ENCODE peak calls at places on chromosome 22, in ten cellular contexts. W is progenitor cell of endocrine pancreas; F is activated CD8-positive, alpha-beta T cell treated with anti-CD3 and anti-CD28 coated beads for 36 hours; G is AG10803; B is heart left ventricle; O is omental fat pad; D is MCF 10A; H is upper lobe of right lung; K is uterus; P is breast epithelium. J is an unnamed sample.

GRCh38 chr22:49404576-49405199 is 423.0 kb downstream of the BRD1 start:
- DNase-seq in W (no peak), F (no peak), G (no peak), B (no peak), O (no peak), D (no peak), H (no peak), K (no peak), P (peak), J (no peak)

GRCh38 chr22:29129644-29130201 is 56.9 kb downstream of the KREMEN1 start:
- DNase-seq in W (no peak), F (no peak), G (no peak), B (peak), O (no peak), D (no peak), H (no peak), K (no peak), P (no peak), J (no peak)

GRCh38 chr22:20531404-20532181 is 24.2 kb downstream of the MED15 start:
- DNase-seq in W (no peak), F (no peak), G (peak), B (peak), O (no peak), D (peak), H (peak), K (peak), P (no peak), J (no peak)

GRCh38 chr22:24154826-24155225 is 26.5 kb upstream of the SUSD2 start:
- DNase-seq in W (no peak), F (no peak), G (no peak), B (no peak), O (no peak), D (no peak), H (no peak), K (no peak), P (no peak), J (no peak)

GRCh38 chr22:47213571-47214230 is 451.3 kb downstream of the TBC1D22A start:
- DNase-seq in W (peak), F (peak), G (peak), B (no peak), O (no peak), D (peak), H (no peak), K (no peak), P (no peak), J (peak)

GRCh38 chr22:36541831-36542391 is 12.9 kb upstream of the EIF3D start:
- DNase-seq in W (no peak), F (peak), G (peak), B (no peak), O (no peak), D (peak), H (no peak), K (peak), P (no peak), J (no peak)

GRCh38 chr22:16654882-16655281 is 62.3 kb upstream of the CCT8L2 start:
- DNase-seq in W (no peak), F (no peak), G (no peak), B (no peak), O (no peak), D (no peak), H (no peak), K (no peak), P (no peak), J (no peak)

GRCh38 chr22:33328789-33329296 is 270.7 kb upstream of the SYN3 start:
- DNase-seq in W (no peak), F (peak), G (peak), B (no peak), O (no peak), D (no peak), H (no peak), K (no peak), P (no peak), J (no peak)

GRCh38 chr22:23705358-23705757 is 14.5 kb downstream of the RGL4 start:
- DNase-seq in W (no peak), F (peak), G (no peak), B (no peak), O (no peak), D (no peak), H (no peak), K (no peak), P (no peak), J (no peak)

GRCh38 chr22:46534901-46535630 is 2.4 kb downstream of the CELSR1 start:
- DNase-seq in W (no peak), F (no peak), G (no peak), B (no peak), O (no peak), D (no peak), H (no peak), K (no peak), P (no peak), J (no peak)

GRCh38 chr22:23306438-23306921 is 126.2 kb downstream of the BCR start:
- DNase-seq in W (no peak), F (no peak), G (peak), B (peak), O (no peak), D (peak), H (peak), K (peak), P (peak), J (no peak)

GRCh38 chr22:21567456-21568206 is at the start of gene UBE2L3:
- DNase-seq in W (peak), F (peak), G (peak), B (peak), O (peak), D (peak), H (peak), K (peak), P (peak), J (peak)

GRCh38 chr22:36796629-36797175 is 20.1 kb downstream of the PVALB start:
- DNase-seq in W (no peak), F (no peak), G (no peak), B (no peak), O (no peak), D (no peak), H (no peak), K (no peak), P (no peak), J (no peak)

GRCh38 chr22:48894804-48895250 is 932.8 kb downstream of the BRD1 start:
- DNase-seq in W (no peak), F (no peak), G (no peak), B (no peak), O (no peak), D (no peak), H (peak), K (no peak), P (no peak), J (no peak)

GRCh38 chr22:43385770-43386641 is 25.8 kb upstream of the MPPED1 start:
- DNase-seq in W (peak), F (peak), G (peak), B (peak), O (no peak), D (peak), H (peak), K (peak), P (peak), J (peak)

GRCh38 chr22:50197000-50197800 is 3.6 kb upstream of the SELENOO start:
- DNase-seq in W (no peak), F (no peak), G (no peak), B (no peak), O (no peak), D (no peak), H (no peak), K (no peak), P (no peak), J (no peak)

GRCh38 chr22:41917906-41918791 is 3.3 kb upstream of the SHISA8 start:
- DNase-seq in W (no peak), F (peak), G (peak), B (peak), O (no peak), D (peak), H (no peak), K (no peak), P (no peak), J (no peak)

GRCh38 chr22:24434472-24435322 is 7.3 kb downstream of the ADORA2A start:
- DNase-seq in W (no peak), F (peak), G (no peak), B (peak), O (no peak), D (no peak), H (peak), K (peak), P (no peak), J (peak)

GRCh38 chr22:19353363-19354131 is 62.0 kb upstream of the CLTCL1 start:
- DNase-seq in W (no peak), F (no peak), G (no peak), B (no peak), O (no peak), D (no peak), H (no peak), K (no peak), P (no peak), J (no peak)

GRCh38 chr22:39994566-39995345 is at the start of gene FAM83F:
- DNase-seq in W (peak), F (peak), G (no peak), B (no peak), O (no peak), D (peak), H (no peak), K (no peak), P (no peak), J (peak)

GRCh38 chr22:49971232-49972162 is 10.9 kb downstream of the PIM3 start:
- DNase-seq in W (no peak), F (peak), G (peak), B (peak), O (peak), D (peak), H (peak), K (peak), P (peak), J (no peak)

GRCh38 chr22:33326540-33327295 is 268.5 kb upstream of the SYN3 start:
- DNase-seq in W (no peak), F (no peak), G (peak), B (no peak), O (no peak), D (no peak), H (no peak), K (no peak), P (no peak), J (no peak)

GRCh38 chr22:49564666-49565515 is 262.8 kb downstream of the BRD1 start:
- DNase-seq in W (no peak), F (no peak), G (no peak), B (no peak), O (peak), D (no peak), H (no peak), K (no peak), P (peak), J (no peak)

GRCh38 chr22:21652547-21653545 is 10.7 kb downstream of the SDF2L1 start:
- DNase-seq in W (no peak), F (no peak), G (no peak), B (no peak), O (no peak), D (no peak), H (no peak), K (no peak), P (no peak), J (no peak)

GRCh38 chr22:50641696-50642607 is 14.0 kb upstream of the ARSA start:
- DNase-seq in W (no peak), F (peak), G (peak), B (no peak), O (no peak), D (no peak), H (peak), K (peak), P (no peak), J (no peak)

GRCh38 chr22:47540011-47540410 is 777.6 kb downstream of the TBC1D22A start:
- DNase-seq in W (no peak), F (no peak), G (no peak), B (no peak), O (no peak), D (no peak), H (no peak), K (no peak), P (no peak), J (no peak)

GRCh38 chr22:18065256-18065655 is 12.5 kb upstream of the PEX26 start:
- DNase-seq in W (no peak), F (no peak), G (no peak), B (no peak), O (no peak), D (no peak), H (peak), K (no peak), P (no peak), J (no peak)

GRCh38 chr22:19337137-19337536 is 45.6 kb upstream of the CLTCL1 start:
- DNase-seq in W (no peak), F (no peak), G (no peak), B (no peak), O (no peak), D (no peak), H (no peak), K (no peak), P (no peak), J (no peak)

GRCh38 chr22:29184886-29185575 is 20.7 kb upstream of the EMID1 start:
- DNase-seq in W (no peak), F (no peak), G (no peak), B (no peak), O (no peak), D (no peak), H (no peak), K (no peak), P (no peak), J (no peak)

GRCh38 chr22:24289138-24289537 is 18.5 kb downstream of the SPECC1L start:
- DNase-seq in W (no peak), F (no peak), G (peak), B (no peak), O (no peak), D (peak), H (no peak), K (no peak), P (no peak), J (no peak)

GRCh38 chr22:43173976-43174720 is 12.8 kb downstream of the TTLL12 start:
- DNase-seq in W (no peak), F (no peak), G (no peak), B (peak), O (no peak), D (no peak), H (no peak), K (no peak), P (no peak), J (no peak)

GRCh38 chr22:27919943-27920755 is 1.1 kb upstream of the PITPNB start:
- DNase-seq in W (no peak), F (peak), G (peak), B (no peak), O (no peak), D (peak), H (no peak), K (peak), P (no peak), J (no peak)
- TF ChIP-seq CTCF in W (no peak), F (no peak), G (peak), B (peak), O (no peak), D (no peak), H (no peak), K (no peak), P (no peak), J (no peak)

GRCh38 chr22:31150615-31151014 is 9.4 kb upstream of the RNF185 start:
- DNase-seq in W (no peak), F (no peak), G (no peak), B (no peak), O (no peak), D (no peak), H (no peak), K (no peak), P (peak), J (no peak)
- TF ChIP-seq CTCF in W (peak), F (no peak), G (peak), B (no peak), O (no peak), D (peak), H (peak), K (no peak), P (no peak), J (peak)

GRCh38 chr22:38494939-38495338 is 11.2 kb downstream of the DDX17 start:
- DNase-seq in W (no peak), F (no peak), G (no peak), B (no peak), O (no peak), D (no peak), H (no peak), K (no peak), P (no peak), J (no peak)
- TF ChIP-seq CTCF in W (no peak), F (no peak), G (peak), B (no peak), O (no peak), D (no peak), H (no peak), K (no peak), P (no peak), J (no peak)

DNA sequence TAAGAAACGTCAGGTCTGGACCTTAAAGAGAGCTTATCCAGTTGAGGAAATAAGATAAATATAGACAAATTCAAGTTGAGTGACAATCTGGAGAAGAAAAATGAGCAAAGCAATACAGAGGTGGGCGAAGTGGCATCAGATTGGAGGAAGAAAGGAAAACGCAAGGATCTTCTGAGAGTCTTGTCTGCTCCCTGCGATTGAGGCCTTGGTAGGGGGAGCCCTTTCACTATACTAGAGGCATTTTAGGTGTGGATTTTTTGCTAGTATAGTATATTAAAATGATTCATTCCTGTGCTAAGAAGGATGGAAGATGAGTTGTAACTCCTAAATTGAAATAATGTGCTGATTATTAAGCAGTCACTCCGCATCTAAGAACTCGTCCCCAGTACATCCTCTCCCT is 8.1 kb downstream of the NUP50 start:
- DNase-seq in W (no peak), F (no peak), G (no peak), B (no peak), O (no peak), D (no peak), H (no peak), K (no peak), P (no peak), J (no peak)
- TF ChIP-seq CTCF in W (no peak), F (no peak), G (no peak), B (no peak), O (no peak), D (no peak), H (no peak), K (no peak), P (no peak), J (no peak)